ENCODE peak calls at places on chromosomes 16 and 17, in nine cellular contexts. K is T47D; X is amniotic stem cell; E is glutamatergic neuron; T is effector memory CD8-positive, alpha-beta T cell; G is WTC11; L is activated CD4-positive, alpha-beta T cell treated with anti-CD3 and anti-CD28 coated beads, Interleukin-2, amount 10 ng/mL, durations not matched to agents 7 days and 5 days; N is RCC 7860; I is memory B cell. C is an unnamed sample.

GRCh38 chr17:3529817-3530741 is 27.5 kb downstream of the TRPV3 start:
- DNase-seq in N (no peak), I (no peak), G (peak; percentile 50), K (no peak), X (no peak), L (no peak), T (no peak), E (no peak), C (peak; percentile 92)

GRCh38 chr17:4476017-4476416 is 22.7 kb upstream of the SPNS2 start:
- DNase-seq in I (no peak), X (no peak), G (no peak), N (no peak), E (no peak), T (no peak), L (no peak), K (no peak), C (no peak)

GRCh38 chr17:35295686-35296085 is 52.8 kb downstream of the SLFN5 start:
- DNase-seq in L (no peak), G (no peak), K (no peak), T (no peak), N (no peak), I (no peak), E (no peak), X (no peak), C (no peak)

GRCh38 chr17:44374306-44375195 is 10.9 kb upstream of the FAM171A2 start:
- DNase-seq in I (no peak), T (no peak), X (no peak), K (no peak), N (no peak), E (no peak), G (peak; percentile 77), L (no peak), C (no peak)

GRCh38 chr16:2835638-2836493 is 5.8 kb downstream of the ZG16B start:
- DNase-seq in I (no peak), E (no peak), T (no peak), N (peak; percentile 100), X (peak; percentile 84), L (no peak), K (peak; percentile 65), G (no peak), C (no peak)

GRCh38 chr17:50863221-50863843 is 2.8 kb downstream of the TOB1 start:
- DNase-seq in E (peak; percentile 77), K (no peak), L (peak; percentile 33), N (no peak), G (peak; percentile 65), I (no peak), T (peak; percentile 27), X (no peak), C (peak; percentile 73)

GRCh38 chr17:16415031-16415924 is at the start of gene TRPV2:
- DNase-seq in X (no peak), E (peak; percentile 41), G (peak; percentile 62), K (no peak), N (no peak), T (peak; percentile 40), L (peak; percentile 64), I (peak; percentile 49), C (no peak)

GRCh38 chr16:86297391-86297790 is 212.9 kb upstream of the FOXF1 start:
- DNase-seq in T (no peak), K (no peak), E (no peak), N (no peak), L (no peak), G (no peak), I (no peak), X (no peak), C (no peak)

GRCh38 chr16:80806957-80807356 is 2.6 kb upstream of the CDYL2 start:
- DNase-seq in T (no peak), N (peak; percentile 49), K (no peak), X (no peak), I (no peak), G (no peak), E (no peak), L (peak; percentile 69), C (no peak)

GRCh38 chr17:67105213-67105612 is 60.9 kb downstream of the CACNG1 start:
- DNase-seq in K (no peak), G (no peak), T (no peak), E (no peak), I (no peak), L (no peak), N (no peak), X (no peak), C (no peak)

GRCh38 chr16:23506606-23506994 is 3.7 kb downstream of the GGA2 start:
- DNase-seq in X (no peak), G (no peak), L (no peak), N (no peak), T (no peak), I (peak; percentile 48), K (no peak), E (no peak), C (no peak)

GRCh38 chr17:55734128-55734781 is 11.6 kb upstream of the TMEM100 start:
- DNase-seq in N (no peak), K (no peak), I (no peak), T (no peak), X (no peak), L (no peak), G (peak; percentile 33), E (peak; percentile 52), C (no peak)

GRCh38 chr17:81519284-81520020 is 6.9 kb upstream of the ACTG1 start:
- DNase-seq in T (peak; percentile 62), K (peak; percentile 87), N (peak; percentile 47), L (peak; percentile 58), I (peak; percentile 72), E (no peak), G (peak; percentile 68), X (no peak), C (no peak)

GRCh38 chr17:80575057-80575875 is 30.6 kb downstream of the RPTOR start:
- DNase-seq in G (peak; percentile 94), N (peak; percentile 74), E (peak; percentile 96), X (peak; percentile 65), K (peak; percentile 88), T (peak; percentile 89), I (peak; percentile 95), L (peak; percentile 95), C (peak; percentile 92)

GRCh38 chr17:13525876-13526275 is 75.9 kb downstream of the HS3ST3A1 start:
- DNase-seq in T (no peak), K (no peak), L (no peak), G (no peak), E (peak; percentile 36), N (no peak), I (no peak), X (no peak), C (no peak)

GRCh38 chr16:59697236-59697635 is 963.1 kb upstream of the GOT2 start:
- DNase-seq in L (no peak), G (no peak), K (no peak), I (no peak), E (no peak), X (no peak), T (no peak), N (no peak), C (no peak)

GRCh38 chr17:34370997-34371395 is 8.0 kb upstream of the CCL1 start:
- DNase-seq in L (no peak), T (no peak), X (no peak), N (no peak), E (no peak), G (no peak), K (no peak), I (no peak), C (no peak)

GRCh38 chr16:83891742-83892141 is 7.2 kb upstream of the MLYCD start:
- DNase-seq in E (no peak), X (no peak), N (no peak), K (no peak), I (no peak), L (no peak), G (no peak), T (no peak), C (no peak)

GRCh38 chr17:12290207-12290606 is 269.5 kb downstream of the MAP2K4 start:
- DNase-seq in I (no peak), T (no peak), G (no peak), N (no peak), E (no peak), L (no peak), X (no peak), K (no peak), C (no peak)

GRCh38 chr16:21599994-21600773 is 807 bp downstream of the METTL9 start:
- DNase-seq in K (no peak), X (peak; percentile 13), L (peak; percentile 30), I (peak; percentile 51), T (no peak), N (no peak), G (no peak), E (peak; percentile 50), C (no peak)

GRCh38 chr17:68455756-68456528 is 1.4 kb downstream of the WIPI1 start:
- DNase-seq in X (peak; percentile 31), G (no peak), K (peak; percentile 51), E (peak; percentile 35), N (peak; percentile 31), T (no peak), L (no peak), I (no peak), C (no peak)